ENCODE peak calls at places on chromosomes 6 and 20, in four cellular contexts. One of them, this sample, is unnamed.

GRCh38 chr6:17156112-17156921 is 54.5 kb downstream of the STMND1 start:
- DNase-seq in stimulated activated CD8-positive, alpha-beta memory T cell treated with anti-CD3 and anti-CD28 coated beads, Interleukin-12 subunit alpha, Interleukin-12 subunit beta, amount 100 ng/mL, for 4 hours: no peak
- DNase-seq in RKO: peak
- DNase-seq in left cardiac atrium: peak
- DNase-seq in this sample: peak

GRCh38 chr20:54123587-54124180 is 50.1 kb downstream of the CYP24A1 start:
- DNase-seq in left cardiac atrium: no peak
- DNase-seq in stimulated activated CD8-positive, alpha-beta memory T cell treated with anti-CD3 and anti-CD28 coated beads, Interleukin-12 subunit alpha, Interleukin-12 subunit beta, amount 100 ng/mL, for 4 hours: no peak
- DNase-seq in RKO: peak
- DNase-seq in this sample: peak

GRCh38 chr6:11806561-11807317 is 28.1 kb upstream of the ADTRP start:
- DNase-seq in left cardiac atrium: no peak
- DNase-seq in stimulated activated CD8-positive, alpha-beta memory T cell treated with anti-CD3 and anti-CD28 coated beads, Interleukin-12 subunit alpha, Interleukin-12 subunit beta, amount 100 ng/mL, for 4 hours: no peak
- DNase-seq in RKO: no peak
- DNase-seq in this sample: no peak

GRCh38 chr20:7294816-7295360 is 527.4 kb downstream of the BMP2 start:
- DNase-seq in stimulated activated CD8-positive, alpha-beta memory T cell treated with anti-CD3 and anti-CD28 coated beads, Interleukin-12 subunit alpha, Interleukin-12 subunit beta, amount 100 ng/mL, for 4 hours: no peak
- DNase-seq in left cardiac atrium: no peak
- DNase-seq in RKO: no peak
- DNase-seq in this sample: no peak

GRCh38 chr20:41334036-41334435 is 6.6 kb upstream of the LPIN3 start:
- DNase-seq in stimulated activated CD8-positive, alpha-beta memory T cell treated with anti-CD3 and anti-CD28 coated beads, Interleukin-12 subunit alpha, Interleukin-12 subunit beta, amount 100 ng/mL, for 4 hours: no peak
- DNase-seq in RKO: no peak
- DNase-seq in left cardiac atrium: no peak
- DNase-seq in this sample: no peak

GRCh38 chr6:120826253-120826652 is 508.0 kb downstream of the TBC1D32 start:
- DNase-seq in left cardiac atrium: peak
- DNase-seq in stimulated activated CD8-positive, alpha-beta memory T cell treated with anti-CD3 and anti-CD28 coated beads, Interleukin-12 subunit alpha, Interleukin-12 subunit beta, amount 100 ng/mL, for 4 hours: no peak
- DNase-seq in RKO: peak
- DNase-seq in this sample: peak

GRCh38 chr20:32205502-32206382 is 1.8 kb downstream of the PLAGL2 start:
- DNase-seq in stimulated activated CD8-positive, alpha-beta memory T cell treated with anti-CD3 and anti-CD28 coated beads, Interleukin-12 subunit alpha, Interleukin-12 subunit beta, amount 100 ng/mL, for 4 hours: no peak
- DNase-seq in left cardiac atrium: no peak
- DNase-seq in RKO: peak
- DNase-seq in this sample: no peak

GRCh38 chr20:24964518-24964838 is 15.4 kb downstream of the CST7 start:
- DNase-seq in RKO: no peak
- DNase-seq in left cardiac atrium: no peak
- DNase-seq in stimulated activated CD8-positive, alpha-beta memory T cell treated with anti-CD3 and anti-CD28 coated beads, Interleukin-12 subunit alpha, Interleukin-12 subunit beta, amount 100 ng/mL, for 4 hours: no peak
- DNase-seq in this sample: no peak

GRCh38 chr20:14991023-14991422 is 653.6 kb upstream of the FLRT3 start:
- DNase-seq in left cardiac atrium: no peak
- DNase-seq in stimulated activated CD8-positive, alpha-beta memory T cell treated with anti-CD3 and anti-CD28 coated beads, Interleukin-12 subunit alpha, Interleukin-12 subunit beta, amount 100 ng/mL, for 4 hours: no peak
- DNase-seq in RKO: no peak
- DNase-seq in this sample: no peak

GRCh38 chr6:107113460-107114212 is 1.7 kb downstream of the BEND3 start:
- DNase-seq in left cardiac atrium: peak
- DNase-seq in stimulated activated CD8-positive, alpha-beta memory T cell treated with anti-CD3 and anti-CD28 coated beads, Interleukin-12 subunit alpha, Interleukin-12 subunit beta, amount 100 ng/mL, for 4 hours: no peak
- DNase-seq in RKO: peak
- DNase-seq in this sample: peak

GRCh38 chr6:41577356-41577864 is 31.2 kb downstream of the FOXP4 start:
- DNase-seq in left cardiac atrium: no peak
- DNase-seq in RKO: no peak
- DNase-seq in stimulated activated CD8-positive, alpha-beta memory T cell treated with anti-CD3 and anti-CD28 coated beads, Interleukin-12 subunit alpha, Interleukin-12 subunit beta, amount 100 ng/mL, for 4 hours: no peak
- DNase-seq in this sample: no peak

GRCh38 chr20:33187491-33187890 is 19.5 kb downstream of the BPIFA2 start:
- DNase-seq in left cardiac atrium: no peak
- DNase-seq in stimulated activated CD8-positive, alpha-beta memory T cell treated with anti-CD3 and anti-CD28 coated beads, Interleukin-12 subunit alpha, Interleukin-12 subunit beta, amount 100 ng/mL, for 4 hours: no peak
- DNase-seq in RKO: no peak
- DNase-seq in this sample: no peak

GRCh38 chr6:168527451-168528210 is 86.6 kb downstream of the SMOC2 start:
- DNase-seq in stimulated activated CD8-positive, alpha-beta memory T cell treated with anti-CD3 and anti-CD28 coated beads, Interleukin-12 subunit alpha, Interleukin-12 subunit beta, amount 100 ng/mL, for 4 hours: no peak
- DNase-seq in RKO: no peak
- DNase-seq in left cardiac atrium: no peak
- DNase-seq in this sample: no peak

GRCh38 chr6:111720931-111721496 is 115.3 kb upstream of the TRAF3IP2 start:
- DNase-seq in stimulated activated CD8-positive, alpha-beta memory T cell treated with anti-CD3 and anti-CD28 coated beads, Interleukin-12 subunit alpha, Interleukin-12 subunit beta, amount 100 ng/mL, for 4 hours: no peak
- DNase-seq in RKO: no peak
- DNase-seq in left cardiac atrium: no peak
- DNase-seq in this sample: no peak

GRCh38 chr6:37302086-37302686 is 44.2 kb upstream of the TMEM217 start:
- DNase-seq in left cardiac atrium: no peak
- DNase-seq in RKO: no peak
- DNase-seq in stimulated activated CD8-positive, alpha-beta memory T cell treated with anti-CD3 and anti-CD28 coated beads, Interleukin-12 subunit alpha, Interleukin-12 subunit beta, amount 100 ng/mL, for 4 hours: no peak
- DNase-seq in this sample: no peak

GRCh38 chr6:34792605-34793500 is 970 bp downstream of the BLTP3A start:
- DNase-seq in left cardiac atrium: peak
- DNase-seq in stimulated activated CD8-positive, alpha-beta memory T cell treated with anti-CD3 and anti-CD28 coated beads, Interleukin-12 subunit alpha, Interleukin-12 subunit beta, amount 100 ng/mL, for 4 hours: no peak
- DNase-seq in RKO: peak
- DNase-seq in this sample: peak